ENCODE peak calls at places on chromosome 15, in four cellular contexts. O is cardiac muscle cell, Z is tibial artery, T is HFF-Myc. G is an unnamed sample.

GRCh38 chr15:85097706-85098105 is 116.0 kb downstream of the PDE8A start:
- DNase-seq in O (peak), Z (no peak), T (no peak), G (no peak)

GRCh38 chr15:68256675-68257450 is 20.7 kb upstream of the FEM1B start:
- DNase-seq in T (no peak), O (peak), Z (peak), G (peak)

GRCh38 chr15:62624541-62625399 is 417.8 kb upstream of the TPM1 start:
- DNase-seq in Z (no peak), T (peak), O (peak), G (no peak)

GRCh38 chr15:62068071-62068786 is 1.5 kb downstream of the C2CD4A start:
- DNase-seq in T (no peak), Z (peak), O (peak), G (peak)

GRCh38 chr15:63476229-63476632 is 28.2 kb upstream of the USP3 start:
- DNase-seq in O (peak), Z (no peak), T (peak), G (no peak)

GRCh38 chr15:54917312-54917711 is 279.4 kb downstream of the RSL24D1 start:
- DNase-seq in Z (no peak), O (no peak), T (no peak), G (no peak)

GRCh38 chr15:25852027-25852426 is 11.1 kb downstream of the ATP10A start:
- DNase-seq in T (no peak), Z (no peak), O (no peak), G (no peak)

GRCh38 chr15:71444866-71445590 is 329.8 kb downstream of the THSD4 start:
- DNase-seq in Z (no peak), T (no peak), O (no peak), G (no peak)

GRCh38 chr15:75065851-75066509 is 42.6 kb downstream of the PPCDC start:
- DNase-seq in T (no peak), Z (no peak), O (peak), G (peak)

GRCh38 chr15:91508633-91509032 is 344.9 kb upstream of the SLCO3A1 start:
- DNase-seq in T (no peak), O (peak), Z (no peak), G (no peak)

GRCh38 chr15:92205255-92205739 is 188.4 kb upstream of the ST8SIA2 start:
- DNase-seq in O (no peak), Z (no peak), T (no peak), G (peak)

GRCh38 chr15:63920504-63921178 is 86.9 kb upstream of the HERC1 start:
- DNase-seq in Z (peak), T (no peak), O (peak), G (no peak)

GRCh38 chr15:50181206-50181982 is 602 bp upstream of the SLC27A2 start:
- DNase-seq in T (no peak), Z (no peak), O (no peak), G (no peak)

GRCh38 chr15:70528270-70528706 is 235.1 kb downstream of the UACA start:
- DNase-seq in Z (no peak), O (peak), T (no peak), G (no peak)

GRCh38 chr15:57387644-57388076 is 11.4 kb downstream of the CGNL1 start:
- DNase-seq in T (no peak), O (no peak), Z (no peak), G (no peak)

GRCh38 chr15:64070965-64071851 is 22.4 kb downstream of the CIAO2A start:
- DNase-seq in O (peak), Z (peak), T (peak), G (peak)

GRCh38 chr15:67068724-67069400 is 3.5 kb downstream of the SMAD3 start:
- DNase-seq in O (peak), T (no peak), Z (no peak), G (no peak)

GRCh38 chr15:60840703-60841411 is 361.9 kb upstream of the ICE2 start:
- DNase-seq in Z (no peak), T (no peak), O (no peak), G (no peak)

GRCh38 chr15:69395460-69395859 is 18.7 kb upstream of the KIF23 start:
- DNase-seq in O (no peak), T (no peak), Z (no peak), G (no peak)

GRCh38 chr15:58095415-58095814 is 29.9 kb upstream of the ALDH1A2 start:
- DNase-seq in T (no peak), O (no peak), Z (no peak), G (no peak)

GRCh38 chr15:70374096-70374495 is 276.4 kb upstream of the TLE3 start:
- DNase-seq in T (no peak), Z (no peak), O (no peak), G (no peak)

GRCh38 chr15:63189955-63190691 is 717 bp downstream of the RAB8B start:
- DNase-seq in T (no peak), O (no peak), Z (no peak), G (no peak)

GRCh38 chr15:37098468-37099320 is 1.7 kb downstream of the MEIS2 start:
- DNase-seq in T (no peak), Z (peak), O (no peak), G (no peak)

GRCh38 chr15:39128746-39129145 is 452.1 kb upstream of the THBS1 start:
- DNase-seq in Z (no peak), O (peak), T (no peak), G (no peak)

GRCh38 chr15:38195191-38195901 is 57.3 kb upstream of the SPRED1 start:
- DNase-seq in Z (no peak), O (no peak), T (no peak), G (no peak)

GRCh38 chr15:38707802-38708671 is 143.4 kb upstream of the RASGRP1 start:
- DNase-seq in T (no peak), Z (no peak), O (peak), G (no peak)

GRCh38 chr15:41429003-41429890 is 12.4 kb downstream of the RTF1 start:
- DNase-seq in T (no peak), O (peak), Z (no peak), G (no peak)

GRCh38 chr15:56798639-56799038 is 65.3 kb upstream of the ZNF280D start:
- DNase-seq in O (no peak), T (no peak), Z (no peak), G (no peak)

GRCh38 chr15:53918180-53919079 is 59.8 kb upstream of the UNC13C start:
- DNase-seq in T (no peak), O (no peak), Z (no peak), G (no peak)

GRCh38 chr15:29938701-29939340 is 116.6 kb upstream of the TJP1 start:
- DNase-seq in T (no peak), O (no peak), Z (no peak), G (no peak)

GRCh38 chr15:40242216-40242599 is 3.3 kb downstream of the PAK6 start:
- DNase-seq in T (no peak), O (no peak), Z (no peak), G (no peak)

GRCh38 chr15:89149501-89150101 is 61.3 kb downstream of the ABHD2 start:
- DNase-seq in T (no peak), Z (no peak), O (no peak), G (no peak)

GRCh38 chr15:84807228-84807627 is 9.9 kb upstream of the ALPK3 start:
- DNase-seq in Z (no peak), O (no peak), T (no peak), G (no peak)

GRCh38 chr15:26971303-26972018 is 480 bp downstream of the GABRG3 start:
- DNase-seq in Z (no peak), T (no peak), O (no peak), G (no peak)

GRCh38 chr15:84955089-84955848 is 26.4 kb upstream of the PDE8A start:
- DNase-seq in Z (peak), T (peak), O (peak), G (peak)

GRCh38 chr15:31871887-31872281 is 158.4 kb upstream of the CHRNA7 start:
- DNase-seq in T (no peak), Z (no peak), O (no peak), G (no peak)
- H3K4me3 ChIP-seq in T (no peak), Z (no peak), O (no peak), G (no peak)

DNA sequence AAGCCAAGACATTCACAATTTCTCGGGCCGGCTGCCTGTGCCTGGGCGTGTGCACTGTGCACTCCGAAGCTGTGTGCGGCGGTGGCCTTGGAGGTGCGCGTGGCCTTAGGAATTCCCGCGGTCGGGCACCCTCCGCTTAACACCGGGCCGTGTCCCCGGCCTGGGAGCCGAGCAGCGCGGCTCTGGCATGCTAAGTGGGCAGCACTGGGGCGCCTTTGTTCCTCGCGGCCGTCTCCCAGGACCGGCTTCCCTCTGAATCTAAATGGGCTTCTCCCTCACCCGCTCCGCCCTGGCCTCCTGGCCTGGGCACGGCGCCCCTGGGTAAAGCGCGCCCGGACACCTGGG is 498 bp upstream of the ARNT2 start:
- DNase-seq in T (no peak), O (no peak), Z (no peak), G (no peak)
- H3K4me3 ChIP-seq in T (peak), O (peak), Z (peak), G (peak)

GRCh38 chr15:93362821-93363220 is 273.8 kb upstream of the RGMA start:
- DNase-seq in T (no peak), O (no peak), Z (no peak), G (no peak)

GRCh38 chr15:93362203-93362602 is 273.2 kb upstream of the RGMA start:
- DNase-seq in Z (no peak), O (no peak), T (no peak), G (no peak)

GRCh38 chr15:93372209-93372910 is 283.3 kb upstream of the RGMA start:
- DNase-seq in O (no peak), T (no peak), Z (no peak), G (no peak)

GRCh38 chr15:93366387-93367100 is 277.5 kb upstream of the RGMA start:
- DNase-seq in Z (no peak), T (no peak), O (no peak), G (no peak)
- H3K4me3 ChIP-seq in Z (no peak), T (no peak), O (no peak), G (no peak)

GRCh38 chr15:42999201-42999779 is 78.7 kb upstream of the TTBK2 start:
- DNase-seq in O (no peak), Z (no peak), T (no peak), G (no peak)
- H3K4me3 ChIP-seq in O (no peak), Z (no peak), T (no peak), G (no peak)

DNA sequence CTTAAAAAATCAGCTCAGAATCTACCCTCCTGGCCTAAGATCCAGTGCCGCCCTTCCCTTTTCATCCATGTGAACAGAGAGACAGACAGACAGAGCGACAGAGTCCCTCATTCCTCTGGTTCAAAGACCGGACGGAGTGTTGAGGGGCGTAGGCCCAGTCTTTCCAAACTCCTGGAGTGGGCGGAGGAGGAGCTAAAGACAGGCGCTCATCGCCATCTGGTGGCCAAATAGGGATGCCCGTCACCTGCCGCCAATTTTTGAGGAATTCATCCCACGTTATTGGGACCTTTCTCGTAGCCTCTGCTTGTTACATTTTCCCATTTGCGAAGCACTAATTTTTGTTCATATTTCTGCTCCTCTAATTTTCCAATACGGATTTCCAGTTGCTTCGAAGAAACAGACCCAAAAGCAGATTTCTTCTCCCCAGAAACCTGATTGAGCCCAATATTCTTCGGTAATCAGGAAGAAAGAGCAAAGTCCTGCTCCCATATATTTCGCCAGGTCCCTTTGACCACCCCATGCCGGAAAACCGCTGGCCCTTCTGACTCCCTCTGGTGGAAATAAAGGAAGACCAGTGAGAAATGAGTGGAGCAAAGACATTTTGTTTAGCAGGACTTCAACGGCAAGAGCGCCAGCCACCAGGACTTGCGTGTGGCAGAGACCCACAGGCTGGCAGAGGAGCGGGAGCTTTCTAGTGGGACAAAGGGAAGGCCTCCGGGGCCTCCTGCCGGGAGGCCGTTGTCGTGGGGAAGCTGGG is 88.0 kb downstream of the LRRK1 start:
- DNase-seq in O (peak), Z (peak), T (peak), G (peak)
- H3K4me3 ChIP-seq in O (no peak), Z (no peak), T (no peak), G (no peak)

DNA sequence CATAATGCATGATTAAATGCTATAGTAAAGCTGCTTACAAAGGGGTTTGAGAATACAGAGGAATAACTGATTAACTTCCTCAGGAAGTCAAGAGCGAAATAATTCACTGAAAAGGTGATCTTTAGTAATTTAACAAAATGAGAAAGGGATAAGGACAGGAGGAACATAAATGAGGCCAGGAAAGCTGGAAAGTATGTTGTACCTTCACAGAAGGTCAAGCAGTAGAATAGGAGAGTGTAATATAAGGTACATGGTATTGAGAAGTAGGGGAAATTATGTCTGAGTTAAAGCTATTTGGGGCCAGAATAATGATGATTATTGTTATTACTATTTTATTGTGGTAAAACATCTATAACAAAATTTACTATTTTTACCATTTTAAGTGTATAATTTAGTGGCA is 19.2 kb downstream of the GOLM2 start:
- DNase-seq in O (no peak), T (no peak), Z (no peak), G (no peak)
- H3K4me3 ChIP-seq in O (no peak), T (no peak), Z (no peak), G (no peak)

DNA sequence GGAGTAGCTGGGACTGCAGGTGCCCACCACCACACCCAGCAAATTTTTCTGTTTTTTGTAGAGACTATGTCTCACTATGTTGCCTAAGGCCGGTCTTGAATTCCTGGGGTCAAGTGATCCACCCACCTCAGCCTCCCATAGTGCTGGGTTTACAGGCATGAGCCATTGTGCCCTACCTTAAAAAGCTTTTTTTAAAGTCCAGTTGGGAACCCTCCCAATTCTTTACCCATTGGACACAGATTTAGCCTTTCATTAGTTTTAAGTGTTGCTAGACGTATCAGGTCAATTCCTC is 1.7 kb upstream of the DENND4A start:
- DNase-seq in Z (no peak), T (no peak), O (no peak), G (no peak)
- H3K4me3 ChIP-seq in Z (no peak), T (no peak), O (no peak), G (no peak)

GRCh38 chr15:98767692-98768091 is 119.4 kb downstream of the IGF1R start:
- DNase-seq in O (no peak), T (no peak), Z (no peak), G (no peak)
- H3K4me3 ChIP-seq in O (no peak), T (no peak), Z (no peak), G (no peak)